ENCODE peak calls at places on chromosomes 3 and 15, in six cellular contexts. K is IMR-90, F is psoas muscle, U is nephron progenitor cell, C is heart right ventricle, S is astrocyte of the spinal cord. T is an unnamed sample.

GRCh38 chr3:51691949-51692348 is 14.9 kb upstream of the GRM2 start:
- DNase-seq in K (no peak), F (no peak), U (no peak), C (no peak), S (no peak), T (no peak)

GRCh38 chr3:72903004-72903403 is 15.2 kb downstream of the GXYLT2 start:
- DNase-seq in K (peak; percentile 93), F (no peak), U (no peak), C (no peak), S (peak; percentile 80), T (no peak)

GRCh38 chr3:13420817-13421755 is 964 bp upstream of the NUP210 start:
- DNase-seq in K (no peak), F (no peak), U (no peak), C (no peak), S (no peak), T (no peak)

GRCh38 chr3:47250309-47251060 is 32.1 kb downstream of the KIF9 start:
- DNase-seq in K (peak; percentile 23), F (peak; percentile 33), U (peak; percentile 11), C (peak; percentile 54), S (peak; percentile 26), T (no peak)

GRCh38 chr15:78537266-78537665 is 3.0 kb upstream of the PSMA4 start:
- DNase-seq in K (no peak), F (no peak), U (no peak), C (no peak), S (no peak), T (no peak)

GRCh38 chr3:116030131-116030850 is 407.0 kb downstream of the GAP43 start:
- DNase-seq in K (no peak), F (no peak), U (no peak), C (no peak), S (no peak), T (no peak)

GRCh38 chr3:122993573-122993972 is 34.0 kb downstream of the SEMA5B start:
- DNase-seq in K (no peak), F (no peak), U (no peak), C (no peak), S (no peak), T (no peak)

GRCh38 chr3:131543714-131544113 is 40.9 kb upstream of the MRPL3 start:
- DNase-seq in K (peak; percentile 84), F (peak; percentile 65), U (no peak), C (peak; percentile 73), S (peak; percentile 89), T (no peak)

GRCh38 chr15:42511010-42511396 is 15.6 kb downstream of the SNAP23 start:
- DNase-seq in K (peak; percentile 84), F (no peak), U (no peak), C (no peak), S (peak; percentile 50), T (no peak)

GRCh38 chr15:98658831-98659699 is 10.7 kb downstream of the IGF1R start:
- DNase-seq in K (peak; percentile 60), F (no peak), U (peak; percentile 27), C (peak; percentile 56), S (peak; percentile 39), T (no peak)

GRCh38 chr3:148718982-148719862 is 21.5 kb downstream of the AGTR1 start:
- DNase-seq in K (peak; percentile 32), F (no peak), U (no peak), C (no peak), S (peak; percentile 47), T (no peak)

GRCh38 chr15:62334581-62334980 is 169.5 kb upstream of the C2CD4B start:
- DNase-seq in K (no peak), F (no peak), U (no peak), C (no peak), S (no peak), T (no peak)

GRCh38 chr15:40793216-40793989 is 13.5 kb upstream of the ZFYVE19 start:
- DNase-seq in K (peak; percentile 98), F (peak; percentile 36), U (no peak), C (no peak), S (peak; percentile 96), T (no peak)

GRCh38 chr15:57677206-57677605 is 29.3 kb upstream of the POLR2M start:
- DNase-seq in K (no peak), F (no peak), U (no peak), C (no peak), S (no peak), T (no peak)

GRCh38 chr3:116743062-116743461 is 33.5 kb downstream of the TUSC7 start:
- DNase-seq in K (no peak), F (no peak), U (no peak), C (no peak), S (no peak), T (no peak)

GRCh38 chr3:54073386-54073785 is 49.0 kb upstream of the CACNA2D3 start:
- DNase-seq in K (no peak), F (no peak), U (no peak), C (no peak), S (no peak), T (no peak)

GRCh38 chr3:18295171-18295920 is 129.8 kb downstream of the SATB1 start:
- DNase-seq in K (peak; percentile 46), F (no peak), U (peak; percentile 23), C (peak; percentile 27), S (peak; percentile 81), T (peak; percentile 29)

GRCh38 chr15:62979252-62979651 is 63.3 kb upstream of the TPM1 start:
- DNase-seq in K (peak; percentile 18), F (no peak), U (no peak), C (no peak), S (no peak), T (no peak)

GRCh38 chr15:99279783-99280307 is 28.6 kb downstream of the LRRC28 start:
- DNase-seq in K (no peak), F (no peak), U (no peak), C (no peak), S (no peak), T (no peak)

GRCh38 chr3:124463234-124463633 is 267.0 kb upstream of the UMPS start:
- DNase-seq in K (no peak), F (no peak), U (no peak), C (no peak), S (no peak), T (no peak)
- TF ChIP-seq CTCF in K (no peak), F (no peak), U (no peak), C (no peak), S (no peak), T (no peak)

DNA sequence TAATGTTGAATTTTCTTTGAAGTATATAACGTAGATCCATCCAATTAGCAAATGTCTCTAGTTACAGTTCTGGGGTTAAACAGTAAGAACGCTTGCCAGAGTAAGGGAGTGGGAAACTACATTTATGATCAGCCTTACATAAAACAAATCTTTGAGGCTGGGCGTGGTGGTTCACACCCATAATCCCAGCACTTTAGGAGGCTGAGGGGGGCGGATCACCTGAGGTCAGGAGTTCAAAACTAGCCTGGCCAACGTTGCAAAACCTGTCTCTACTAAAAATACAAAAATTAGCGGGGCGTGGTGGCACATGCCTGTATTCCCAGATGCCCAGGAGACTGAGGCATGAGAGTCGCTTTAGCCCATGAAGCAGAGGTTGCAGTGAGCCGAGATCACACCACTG is 50.1 kb upstream of the GATM start:
- DNase-seq in K (no peak), F (no peak), U (no peak), C (no peak), S (no peak), T (no peak)
- TF ChIP-seq CTCF in K (no peak), F (no peak), U (no peak), C (no peak), S (no peak), T (no peak)

GRCh38 chr15:64067564-64068030 is 21.3 kb upstream of the DAPK2 start:
- DNase-seq in K (peak; percentile 44), F (peak; percentile 46), U (peak; percentile 79), C (peak; percentile 55), S (peak; percentile 46), T (peak; percentile 78)
- TF ChIP-seq CTCF in K (peak; percentile 83), F (peak; percentile 82), U (peak; percentile 79), C (peak; percentile 83), S (peak; percentile 79), T (peak; percentile 81)

DNA sequence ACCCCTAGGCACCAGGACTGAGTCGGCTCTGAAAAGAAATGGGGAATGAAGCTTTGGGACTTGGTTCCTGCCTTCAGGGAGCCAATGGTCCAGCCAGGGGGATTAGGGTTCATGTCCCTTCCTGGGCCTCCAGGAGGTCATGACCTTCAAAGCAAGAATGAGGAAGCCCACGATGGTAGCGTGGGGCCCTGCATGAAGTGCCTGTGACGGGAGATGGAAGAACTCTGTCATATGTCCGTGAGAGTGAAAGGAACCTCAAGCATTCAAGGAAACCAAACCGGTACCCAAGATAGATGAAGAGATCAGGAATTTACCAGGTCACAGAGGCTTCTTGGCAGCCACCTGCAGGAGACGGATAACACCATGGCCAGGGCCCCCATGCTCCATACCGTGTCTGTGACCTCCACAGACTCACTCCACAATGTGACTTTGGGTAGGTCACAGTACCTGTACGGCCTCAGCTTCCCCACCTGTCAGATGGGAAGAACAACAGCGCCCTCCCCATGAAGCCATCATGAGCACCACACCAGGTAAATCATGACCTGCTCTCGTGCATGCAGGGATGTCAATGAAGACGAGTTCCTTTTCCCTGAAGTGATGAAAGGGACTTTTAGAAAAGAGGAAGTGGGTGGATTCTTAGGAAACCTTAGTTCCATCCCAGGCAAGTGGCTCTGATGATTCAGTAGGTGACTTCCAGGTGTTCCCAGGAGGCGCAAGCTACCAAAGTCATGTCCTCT is 23.3 kb upstream of the CYP11A1 start:
- DNase-seq in K (no peak), F (no peak), U (no peak), C (no peak), S (no peak), T (no peak)
- TF ChIP-seq CTCF in K (no peak), F (no peak), U (no peak), C (no peak), S (no peak), T (no peak)

GRCh38 chr3:168065569-168065968 is 30.2 kb downstream of the GOLIM4 start:
- DNase-seq in K (no peak), F (no peak), U (no peak), C (no peak), S (no peak), T (no peak)
- TF ChIP-seq CTCF in K (no peak), F (no peak), U (no peak), C (no peak), S (no peak), T (no peak)

DNA sequence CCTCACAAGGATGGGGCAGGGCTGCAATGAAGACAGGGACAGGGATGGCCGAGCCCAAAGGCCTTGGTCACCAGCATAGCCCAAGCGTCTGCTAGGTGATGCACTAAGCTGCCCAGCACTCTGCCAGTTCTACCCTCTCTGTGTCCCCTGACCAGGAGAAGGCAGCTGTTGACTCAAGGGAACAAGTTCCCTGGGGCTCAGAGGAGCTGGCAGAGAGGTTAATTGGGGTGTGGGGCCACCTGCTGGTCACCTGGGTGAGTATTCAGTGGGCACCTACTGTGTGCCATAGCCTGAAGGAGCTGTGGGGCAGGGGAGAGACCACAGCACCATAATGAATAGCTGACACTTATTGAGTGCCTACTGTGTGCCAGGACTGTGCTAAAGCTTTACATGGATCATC is 22.0 kb upstream of the DOCK3 start:
- DNase-seq in K (peak; percentile 8), F (peak; percentile 47), U (peak; percentile 23), C (peak; percentile 37), S (no peak), T (no peak)
- TF ChIP-seq CTCF in K (peak; percentile 37), F (peak; percentile 54), U (peak; percentile 7), C (peak; percentile 42), S (peak; percentile 40), T (no peak)

GRCh38 chr3:111727843-111728565 is 131.1 kb upstream of the PHLDB2 start:
- DNase-seq in K (no peak), F (no peak), U (no peak), C (no peak), S (no peak), T (no peak)
- TF ChIP-seq CTCF in K (no peak), F (no peak), U (no peak), C (no peak), S (no peak), T (no peak)

GRCh38 chr15:66404532-66404931 is 17.8 kb downstream of the MAP2K1 start:
- DNase-seq in K (no peak), F (no peak), U (peak; percentile 20), C (no peak), S (no peak), T (no peak)
- TF ChIP-seq CTCF in K (no peak), F (no peak), U (peak; percentile 19), C (no peak), S (no peak), T (no peak)